ENCODE peak calls at places on chromosomes 3 and 15, in ten cellular contexts. U is activated T-cell treated with anti-CD3 and anti-CD28 coated beads for 24 hours, A is ELR, H is C1 segment of cervical spinal cord, B is Peyer's patch, P is GM04504, R is mesothelial cell of epicardium, Z is mesenteric fat pad, C is body of pancreas, N is T1000. O is an unnamed sample.

GRCh38 chr3:26963356-26963742 is 340.8 kb downstream of the LRRC3B start:
- DNase-seq in N (no peak), R (no peak), B (no peak), A (peak), P (no peak), H (no peak), U (no peak), C (no peak), Z (no peak), O (peak)

GRCh38 chr15:64532921-64533320 is 72.5 kb downstream of the ZNF609 start:
- DNase-seq in C (no peak), A (no peak), P (no peak), R (no peak), Z (no peak), N (no peak), U (no peak), B (no peak), H (no peak), O (no peak)

GRCh38 chr15:95327661-95328060 is 1002.8 kb upstream of the NR2F2 start:
- DNase-seq in Z (no peak), R (no peak), A (no peak), C (no peak), H (no peak), N (no peak), B (no peak), P (no peak), U (no peak), O (no peak)

GRCh38 chr15:63487076-63487757 is 17.2 kb upstream of the USP3 start:
- DNase-seq in Z (peak), A (peak), B (peak), H (peak), U (peak), C (peak), N (peak), R (peak), P (no peak), O (peak)

GRCh38 chr3:189167027-189167766 is 4.6 kb upstream of the TPRG1 start:
- DNase-seq in U (no peak), P (no peak), Z (no peak), R (no peak), N (no peak), B (peak), C (no peak), A (no peak), H (no peak), O (no peak)

GRCh38 chr15:41115088-41115651 is 910 bp downstream of the INO80 start:
- DNase-seq in P (peak), N (no peak), R (no peak), B (no peak), C (no peak), Z (no peak), U (no peak), H (no peak), A (peak), O (peak)

GRCh38 chr3:133833267-133833666 is 27.7 kb downstream of the SRPRB start:
- DNase-seq in R (no peak), P (no peak), U (no peak), B (no peak), A (no peak), C (no peak), H (no peak), Z (no peak), N (no peak), O (no peak)

GRCh38 chr3:11415099-11415498 is 142.9 kb downstream of the ATG7 start:
- DNase-seq in B (no peak), C (no peak), Z (no peak), R (no peak), A (no peak), P (no peak), N (no peak), U (no peak), H (no peak), O (no peak)

GRCh38 chr3:101303089-101303731 is 17.2 kb downstream of the IMPG2 start:
- DNase-seq in P (peak), A (peak), U (no peak), H (no peak), N (no peak), Z (no peak), C (no peak), R (no peak), B (no peak), O (no peak)

GRCh38 chr3:120160050-120160449 is 65.8 kb upstream of the GSK3B start:
- DNase-seq in C (peak), A (peak), P (peak), H (no peak), B (no peak), U (no peak), R (no peak), N (peak), Z (no peak), O (no peak)

GRCh38 chr15:77036537-77037474 is 34.1 kb downstream of the TSPAN3 start:
- DNase-seq in U (no peak), R (no peak), N (no peak), B (peak), P (no peak), C (peak), H (no peak), Z (peak), A (no peak), O (no peak)